ENCODE peak calls at places on chromosome 7, in five cellular contexts. Z, B, G, A and S are unnamed samples.

GRCh38 chr7:47225387-47226170 is 356.3 kb downstream of the TNS3 start:
- DNase-seq in A (no peak), Z (no peak), B (no peak), G (peak), S (no peak)

GRCh38 chr7:88293866-88294265 is 12.8 kb downstream of the STEAP4 start:
- DNase-seq in A (no peak), G (no peak), Z (no peak), B (no peak), S (no peak)

GRCh38 chr7:1807821-1808600 is 137.9 kb downstream of the ELFN1 start:
- DNase-seq in Z (no peak), B (no peak), A (no peak), G (no peak), S (no peak)

GRCh38 chr7:92527300-92528187 is 776 bp downstream of the PEX1 start:
- DNase-seq in Z (peak), A (peak), B (peak), G (peak), S (peak)

GRCh38 chr7:41742619-41743018 is 39.7 kb upstream of the INHBA start:
- DNase-seq in G (no peak), Z (no peak), B (no peak), A (no peak), S (no peak)

GRCh38 chr7:29955799-29956476 is 33.7 kb downstream of the SCRN1 start:
- DNase-seq in A (no peak), G (no peak), B (no peak), Z (no peak), S (no peak)

GRCh38 chr7:139541600-139542307 is 18.3 kb downstream of the CLEC2L start:
- DNase-seq in A (no peak), B (no peak), Z (no peak), G (no peak), S (no peak)

GRCh38 chr7:74379938-74380337 is 73.8 kb upstream of the GTF2IRD1 start:
- DNase-seq in Z (no peak), A (no peak), B (no peak), G (no peak), S (no peak)

GRCh38 chr7:37182011-37182478 is 266.6 kb downstream of the ELMO1 start:
- DNase-seq in A (peak), G (peak), Z (peak), B (peak), S (peak)

GRCh38 chr7:112144284-112145059 is 61.7 kb downstream of the DOCK4 start:
- DNase-seq in Z (no peak), A (no peak), G (no peak), B (no peak), S (no peak)

GRCh38 chr7:138890782-138891445 is 90.3 kb downstream of the KIAA1549 start:
- DNase-seq in A (peak), B (peak), Z (no peak), G (no peak), S (no peak)

GRCh38 chr7:145031162-145031561 is 195.3 kb upstream of the TPK1 start:
- DNase-seq in B (no peak), G (no peak), Z (no peak), A (no peak), S (no peak)

GRCh38 chr7:134886353-134887057 is 99.8 kb upstream of the AGBL3 start:
- DNase-seq in G (peak), A (peak), B (peak), Z (no peak), S (no peak)